ENCODE peak calls at places on chromosomes 13 and 19, in nine cellular contexts. N is nephron progenitor cell; X is AG09319; E is GM12865; C is CD4-positive, alpha-beta T cell; D is pancreas; Z is cardiac fibroblast; T is H9; J is prostate gland. G is an unnamed sample.

GRCh38 chr19:21513651-21514050 is 8.2 kb downstream of the ZNF429 start:
- DNase-seq in N (no peak), X (no peak), E (no peak), C (no peak), D (no peak), Z (no peak), T (no peak), J (no peak), G (no peak)

GRCh38 chr19:10079031-10079453 is 7.1 kb upstream of the SHFL start:
- DNase-seq in N (no peak), X (no peak), E (no peak), C (no peak), D (peak; percentile 70), Z (no peak), T (no peak), J (no peak), G (no peak)

GRCh38 chr13:61770697-61771096 is 355.0 kb upstream of the PCDH20 start:
- DNase-seq in N (no peak), X (no peak), E (no peak), C (no peak), D (no peak), Z (no peak), T (no peak), J (no peak), G (no peak)

GRCh38 chr13:95948646-95949045 is 104.6 kb downstream of the UGGT2 start:
- DNase-seq in N (no peak), X (no peak), E (no peak), C (no peak), D (no peak), Z (peak; percentile 26), T (no peak), J (no peak), G (no peak)

GRCh38 chr19:17943284-17944221 is 10.7 kb downstream of the CCDC124 start:
- DNase-seq in N (no peak), X (no peak), E (no peak), C (no peak), D (peak; percentile 63), Z (no peak), T (peak; percentile 83), J (no peak), G (no peak)

GRCh38 chr19:12187625-12188024 is 24.7 kb downstream of the ZNF136 start:
- DNase-seq in N (no peak), X (no peak), E (no peak), C (no peak), D (no peak), Z (no peak), T (no peak), J (no peak), G (no peak)

GRCh38 chr13:59745395-59745788 is 418.3 kb downstream of the DIAPH3 start:
- DNase-seq in N (no peak), X (no peak), E (no peak), C (no peak), D (no peak), Z (peak; percentile 35), T (no peak), J (no peak), G (no peak)

GRCh38 chr13:32804673-32805260 is 211.5 kb upstream of the KL start:
- DNase-seq in N (no peak), X (no peak), E (no peak), C (no peak), D (no peak), Z (peak; percentile 11), T (no peak), J (no peak), G (no peak)

GRCh38 chr13:46195017-46195416 is 13.0 kb upstream of the LCP1 start:
- DNase-seq in N (no peak), X (no peak), E (no peak), C (no peak), D (no peak), Z (no peak), T (no peak), J (no peak), G (no peak)

GRCh38 chr13:74290324-74290773 is 156.1 kb upstream of the KLF12 start:
- DNase-seq in N (no peak), X (peak; percentile 39), E (peak; percentile 77), C (peak; percentile 15), D (no peak), Z (peak; percentile 92), T (peak; percentile 79), J (peak; percentile 38), G (peak; percentile 48)

DNA sequence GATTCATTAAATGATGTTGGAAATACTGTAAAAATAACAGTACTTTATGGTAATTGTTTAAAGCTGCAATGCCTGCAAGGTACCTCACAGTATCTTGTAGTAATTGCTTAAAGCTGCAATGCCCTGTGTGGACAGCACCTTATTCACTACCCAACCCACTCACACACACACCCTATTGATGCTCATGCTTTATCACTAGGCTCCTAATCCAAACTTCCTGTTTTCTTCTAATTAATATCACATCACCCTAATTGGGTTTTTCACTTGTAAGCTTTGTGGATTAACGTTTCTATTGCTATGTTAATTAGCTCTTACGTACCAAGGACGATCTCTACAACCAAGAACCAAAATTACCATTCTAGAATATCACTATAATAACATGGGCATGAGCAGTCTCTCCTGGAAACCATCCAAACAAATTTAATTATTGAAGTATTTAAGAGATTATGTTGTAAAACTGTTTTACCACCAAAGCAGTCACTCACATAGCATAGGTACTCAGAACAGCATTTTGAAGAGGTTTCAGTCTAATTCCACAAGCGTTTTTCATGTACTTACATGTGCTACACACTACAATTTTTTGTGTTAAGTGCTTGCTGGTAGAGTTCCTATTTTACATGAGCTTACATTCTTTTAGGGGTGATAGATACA is 303.8 kb downstream of the PCDH9 start:
- DNase-seq in N (no peak), X (no peak), E (no peak), C (no peak), D (no peak), Z (no peak), T (no peak), J (no peak), G (no peak)
- TF ChIP-seq CTCF in N (no peak), X (no peak), E (no peak), C (no peak), D (no peak), Z (no peak), T (no peak), J (no peak), G (no peak)

GRCh38 chr19:7619671-7620441 is 9.5 kb downstream of the XAB2 start:
- DNase-seq in N (no peak), X (no peak), E (no peak), C (no peak), D (peak; percentile 89), Z (no peak), T (no peak), J (peak; percentile 83), G (no peak)
- TF ChIP-seq CTCF in N (no peak), X (no peak), E (no peak), C (no peak), D (no peak), Z (no peak), T (no peak), J (no peak), G (no peak)

GRCh38 chr19:35246466-35247096 is 2.2 kb upstream of the LSR start:
- DNase-seq in N (no peak), X (no peak), E (no peak), C (no peak), D (no peak), Z (no peak), T (no peak), J (no peak), G (no peak)

GRCh38 chr19:35249848-35250711 is 1.3 kb downstream of the LSR start:
- DNase-seq in N (no peak), X (no peak), E (no peak), C (no peak), D (peak; percentile 64), Z (no peak), T (peak; percentile 24), J (no peak), G (no peak)

GRCh38 chr19:35248310-35249145 is at the start of gene LSR:
- DNase-seq in N (peak; percentile 75), X (no peak), E (peak; percentile 95), C (peak; percentile 72), D (peak; percentile 97), Z (no peak), T (peak; percentile 95), J (peak; percentile 93), G (no peak)

GRCh38 chr19:35249146-35249847 is 495 bp downstream of the LSR start:
- DNase-seq in N (no peak), X (no peak), E (no peak), C (no peak), D (no peak), Z (no peak), T (peak; percentile 23), J (peak; percentile 26), G (no peak)

DNA sequence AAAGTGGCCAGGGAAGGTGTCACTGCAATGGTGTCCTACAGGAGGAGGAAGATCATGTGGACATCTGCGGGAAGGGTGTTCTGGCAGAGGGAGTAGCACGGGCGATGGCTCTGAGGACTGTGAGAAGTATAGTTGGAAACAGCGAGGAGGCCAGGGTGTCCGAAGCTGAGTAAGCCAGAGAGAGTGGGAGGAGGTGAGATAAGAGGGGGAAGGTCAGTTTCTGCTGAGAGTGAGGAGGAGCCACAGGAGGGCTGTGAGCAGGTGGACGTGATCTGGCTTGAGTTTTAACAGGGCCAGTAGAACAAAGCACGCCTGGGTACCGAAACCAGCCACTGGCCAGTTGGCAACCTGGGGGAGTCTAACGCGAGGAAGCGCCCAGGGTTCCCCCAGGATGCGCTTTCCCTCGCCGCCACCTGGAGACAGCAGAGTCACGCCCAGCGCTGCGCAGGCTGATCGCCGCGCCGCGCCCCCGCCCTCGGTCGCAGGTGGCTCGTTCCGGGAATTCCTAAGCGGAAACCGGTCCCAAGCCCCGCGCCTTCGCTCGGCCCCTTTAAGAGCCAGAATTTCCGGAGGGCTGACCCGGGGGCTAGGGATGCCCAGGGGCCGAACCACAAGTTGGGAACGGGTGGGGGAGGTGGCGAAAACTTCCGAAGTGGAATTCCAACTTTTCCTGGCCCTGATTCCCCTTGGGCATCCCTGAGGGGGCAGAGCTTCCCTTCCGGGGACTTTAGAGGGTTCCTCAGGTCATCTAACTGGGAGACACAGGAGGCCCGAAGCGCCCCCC is 1.1 kb upstream of the LSR start:
- DNase-seq in N (peak; percentile 85), X (no peak), E (peak; percentile 85), C (peak; percentile 59), D (peak; percentile 96), Z (no peak), T (peak; percentile 97), J (peak; percentile 88), G (no peak)
- TF ChIP-seq CTCF in N (peak; percentile 46), X (no peak), E (peak; percentile 71), C (peak; percentile 64), D (no peak), Z (no peak), T (peak; percentile 70), J (no peak), G (peak; percentile 47)

DNA sequence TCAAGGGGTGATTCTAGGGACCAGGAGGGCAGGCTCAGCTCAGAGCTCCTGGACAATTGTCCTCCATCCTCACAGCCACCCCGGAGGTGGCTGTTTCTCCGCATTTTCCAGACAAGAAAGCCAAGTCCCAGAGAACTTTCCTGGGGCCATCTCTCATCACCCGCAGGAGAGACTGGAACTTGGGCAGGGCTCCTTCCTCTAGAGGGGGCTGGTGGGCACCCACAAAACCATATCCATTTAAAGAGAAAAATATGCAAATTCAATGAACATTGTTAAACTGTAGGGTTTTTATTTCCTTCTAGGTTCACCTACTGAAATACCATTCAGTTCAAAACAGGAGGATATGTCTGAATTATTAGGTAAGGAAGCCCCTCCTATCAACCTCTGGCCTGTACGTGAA is 16.6 kb downstream of the SPACA7 start:
- DNase-seq in N (no peak), X (no peak), E (no peak), C (no peak), D (no peak), Z (no peak), T (no peak), J (no peak), G (no peak)
- TF ChIP-seq CTCF in N (no peak), X (no peak), E (no peak), C (no peak), D (no peak), Z (no peak), T (peak; percentile 63), J (no peak), G (no peak)